ENCODE peak calls at places on chromosomes 5 and 9, in four cellular contexts. H is naive thymus-derived CD8-positive, alpha-beta T cell; O is GM23338; D is effector memory CD4-positive, alpha-beta T cell. J is an unnamed sample.

GRCh38 chr5:79521156-79521555 is 7.2 kb upstream of the HOMER1 start:
- DNase-seq in H (no peak), O (no peak), D (no peak), J (no peak)

GRCh38 chr5:179143446-179143845 is 83.3 kb downstream of the ZNF354C start:
- DNase-seq in H (no peak), O (peak; percentile 79), D (no peak), J (peak; percentile 90)

GRCh38 chr9:123335227-123335985 is 20.6 kb upstream of the CRB2 start:
- DNase-seq in H (no peak), O (peak; percentile 54), D (no peak), J (no peak)

GRCh38 chr9:114445616-114446015 is 57.8 kb upstream of the AKNA start:
- DNase-seq in H (no peak), O (no peak), D (no peak), J (no peak)

GRCh38 chr9:26779072-26779471 is 113.5 kb downstream of the CAAP1 start:
- DNase-seq in H (no peak), O (no peak), D (no peak), J (no peak)

GRCh38 chr5:149317281-149318048 is 27.8 kb upstream of the GRPEL2 start:
- DNase-seq in H (peak; percentile 63), O (peak; percentile 56), D (no peak), J (peak; percentile 78)

GRCh38 chr5:143349127-143349526 is 54.4 kb downstream of the NR3C1 start:
- DNase-seq in H (no peak), O (no peak), D (no peak), J (no peak)

GRCh38 chr9:116855881-116856662 is 169.0 kb downstream of the TRIM32 start:
- DNase-seq in H (no peak), O (no peak), D (no peak), J (no peak)

GRCh38 chr9:114116061-114116747 is 17.1 kb upstream of the KIF12 start:
- DNase-seq in H (no peak), O (no peak), D (no peak), J (peak; percentile 67)

GRCh38 chr5:92492908-92493307 is 1088.1 kb downstream of the NR2F1-AS1 start:
- DNase-seq in H (no peak), O (no peak), D (no peak), J (no peak)

GRCh38 chr9:126521551-126521950 is 92.2 kb upstream of the LMX1B start:
- DNase-seq in H (no peak), O (no peak), D (no peak), J (no peak)

GRCh38 chr5:150077060-150077459 is 9.3 kb downstream of the CSF1R start:
- DNase-seq in H (no peak), O (no peak), D (no peak), J (peak; percentile 13)

GRCh38 chr5:150538007-150538917 is 30.3 kb downstream of the NDST1 start:
- DNase-seq in H (no peak), O (no peak), D (no peak), J (no peak)

GRCh38 chr5:6396043-6396442 is 17.7 kb upstream of the MED10 start:
- DNase-seq in H (no peak), O (no peak), D (no peak), J (no peak)

GRCh38 chr5:119355636-119356383 is at the start of gene TNFAIP8:
- DNase-seq in H (no peak), O (peak; percentile 78), D (peak; percentile 47), J (peak; percentile 86)

GRCh38 chr5:127804886-127805426 is 101.8 kb downstream of the CCDC192 start:
- DNase-seq in H (no peak), O (no peak), D (no peak), J (no peak)

GRCh38 chr5:61604076-61604475 is 272.0 kb downstream of the ZSWIM6 start:
- DNase-seq in H (no peak), O (no peak), D (no peak), J (no peak)

GRCh38 chr5:6545770-6546690 is 86.8 kb downstream of the NSUN2 start:
- DNase-seq in H (no peak), O (no peak), D (no peak), J (no peak)

J was measured in H7.